ENCODE peak calls at places on chromosome 13, in nine cellular contexts. X is body of pancreas, M is K562, U is transverse colon, F is endothelial cell of umbilical vein, A is Peyer's patch, Y is NB4, Z is stomach, P is ovary. W is an unnamed sample.

GRCh38 chr13:49220856-49221614 is 897 bp downstream of the MLNR start:
- DNase-seq in F (no peak), X (no peak), M (no peak), Y (no peak), Z (no peak), U (no peak), P (no peak), A (no peak), W (no peak)

GRCh38 chr13:29384466-29384865 is 211.0 kb downstream of the SLC7A1 start:
- DNase-seq in F (no peak), U (no peak), M (no peak), Y (peak; percentile 12), A (no peak), Z (no peak), X (no peak), P (no peak), W (no peak)

GRCh38 chr13:102225892-102226291 is 176.0 kb downstream of the FGF14 start:
- DNase-seq in F (no peak), U (no peak), A (no peak), X (no peak), M (no peak), Y (no peak), Z (no peak), P (no peak), W (no peak)

GRCh38 chr13:51249767-51250741 is 27.9 kb downstream of the FAM124A start:
- DNase-seq in U (no peak), F (peak; percentile 10), P (no peak), X (peak; percentile 24), Y (peak; percentile 35), M (peak; percentile 32), Z (no peak), A (no peak), W (no peak)

GRCh38 chr13:71643466-71643865 is 223.5 kb downstream of the DACH1 start:
- DNase-seq in Z (no peak), F (no peak), Y (no peak), X (no peak), A (no peak), U (no peak), P (no peak), M (no peak), W (no peak)

GRCh38 chr13:36559388-36559787 is 114.4 kb upstream of the SERTM1 start:
- DNase-seq in P (no peak), A (no peak), Z (no peak), F (no peak), Y (no peak), M (no peak), U (no peak), X (no peak), W (no peak)

GRCh38 chr13:108102771-108103170 is 112.6 kb downstream of the LIG4 start:
- DNase-seq in M (no peak), Z (no peak), A (no peak), X (no peak), U (no peak), F (no peak), P (no peak), Y (no peak), W (no peak)

GRCh38 chr13:110963554-110963970 is 48.7 kb upstream of the ANKRD10 start:
- DNase-seq in M (no peak), A (no peak), U (no peak), X (no peak), Z (no peak), P (no peak), F (no peak), Y (no peak), W (no peak)

GRCh38 chr13:45496942-45497341 is 32.2 kb downstream of the COG3 start:
- DNase-seq in U (no peak), X (no peak), M (no peak), Z (no peak), F (no peak), A (no peak), P (no peak), Y (no peak), W (no peak)

GRCh38 chr13:96650301-96650886 is 343.9 kb downstream of the OXGR1 start:
- DNase-seq in P (no peak), F (peak; percentile 58), U (no peak), X (no peak), Y (no peak), A (no peak), M (no peak), Z (no peak), W (no peak)

GRCh38 chr13:73466561-73466960 is 407.8 kb downstream of the KLF5 start:
- DNase-seq in Z (no peak), M (no peak), F (no peak), U (no peak), P (no peak), X (no peak), Y (no peak), A (no peak), W (no peak)

GRCh38 chr13:110363009-110363408 is 55.9 kb downstream of the COL4A2 start:
- DNase-seq in Y (no peak), A (no peak), F (no peak), M (no peak), U (no peak), Z (no peak), X (no peak), P (no peak), W (no peak)

GRCh38 chr13:112506046-112506445 is 81.9 kb downstream of the TUBGCP3 start:
- DNase-seq in F (no peak), M (no peak), Z (no peak), Y (no peak), A (no peak), X (no peak), U (no peak), P (no peak), W (no peak)

GRCh38 chr13:96089749-96090239 is at the start of gene HS6ST3:
- DNase-seq in A (no peak), Z (peak; percentile 73), X (peak; percentile 80), Y (peak; percentile 4), M (no peak), P (no peak), U (no peak), F (peak; percentile 15), W (peak; percentile 84)

GRCh38 chr13:35617420-35617819 is 140.9 kb upstream of the MAB21L1 start:
- DNase-seq in Y (no peak), Z (no peak), X (no peak), P (no peak), F (no peak), A (no peak), U (no peak), M (no peak), W (no peak)

GRCh38 chr13:71912524-71912923 is 45.5 kb upstream of the DACH1 start:
- DNase-seq in M (no peak), Y (no peak), F (no peak), P (no peak), U (no peak), Z (no peak), X (no peak), A (no peak), W (no peak)

GRCh38 chr13:27905650-27906049 is 14.2 kb upstream of the PDX1 start:
- DNase-seq in Y (no peak), Z (no peak), U (no peak), A (no peak), M (no peak), P (no peak), X (no peak), F (no peak), W (no peak)

GRCh38 chr13:90594694-90595093 is 752.8 kb upstream of the MIR17HG start:
- DNase-seq in A (no peak), X (no peak), P (no peak), U (no peak), Z (no peak), Y (no peak), M (no peak), F (no peak), W (no peak)

GRCh38 chr13:99919132-99919531 is 52.4 kb downstream of the ZIC5 start:
- DNase-seq in A (no peak), F (no peak), M (no peak), U (no peak), Y (no peak), X (no peak), Z (no peak), P (no peak), W (no peak)
- TF ChIP-seq CTCF in A (no peak), F (no peak), M (no peak), U (no peak), Y (no peak), X (no peak), Z (no peak), P (no peak), W (no peak)

GRCh38 chr13:22130254-22130653 is 459.4 kb downstream of the FGF9 start:
- DNase-seq in Y (no peak), P (no peak), U (no peak), F (no peak), A (no peak), X (no peak), Z (no peak), M (no peak), W (no peak)

GRCh38 chr13:22138947-22139346 is 468.1 kb downstream of the FGF9 start:
- DNase-seq in A (no peak), U (no peak), X (no peak), Y (no peak), M (no peak), Z (no peak), F (no peak), P (no peak), W (no peak)

GRCh38 chr13:22137361-22138050 is 466.6 kb downstream of the FGF9 start:
- DNase-seq in U (no peak), P (no peak), F (no peak), A (no peak), M (no peak), Z (no peak), X (no peak), Y (no peak), W (no peak)

GRCh38 chr13:22134261-22134660 is 463.4 kb downstream of the FGF9 start:
- DNase-seq in X (no peak), Y (no peak), Z (no peak), U (no peak), F (no peak), A (no peak), P (no peak), M (no peak), W (no peak)

GRCh38 chr13:22135446-22135845 is 464.6 kb downstream of the FGF9 start:
- DNase-seq in M (no peak), A (no peak), P (no peak), Z (no peak), U (no peak), Y (no peak), F (no peak), X (no peak), W (no peak)
- TF ChIP-seq POLR2A in M (no peak), A (no peak), P (no peak), Z (no peak), U (no peak), Y (no peak), F (no peak), X (no peak), W (no peak)

DNA sequence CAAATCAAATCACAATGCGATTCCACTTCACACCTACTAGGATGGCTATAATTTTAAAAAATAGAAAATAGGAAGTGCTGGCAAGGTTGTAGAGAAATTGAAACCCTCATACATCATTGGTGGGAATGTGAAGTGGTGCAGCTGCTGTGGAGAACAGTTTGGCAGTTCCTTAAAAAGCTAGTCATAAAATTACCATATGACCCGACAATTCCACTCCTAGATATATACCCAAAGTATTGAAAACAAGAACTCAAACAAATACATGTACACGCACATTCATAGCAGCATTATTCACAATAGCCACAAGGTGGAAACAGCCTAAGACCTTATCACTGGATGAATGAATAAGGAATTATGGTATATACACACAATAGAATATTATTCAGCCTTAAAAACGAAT is 12.0 kb downstream of the HMGB1 start:
- DNase-seq in P (no peak), U (no peak), F (no peak), X (no peak), Z (no peak), M (no peak), A (no peak), Y (peak; percentile 61), W (no peak)
- TF ChIP-seq CTCF in P (no peak), U (no peak), F (no peak), X (peak; percentile 12), Z (no peak), M (peak; percentile 8), A (peak; percentile 24), Y (peak; percentile 30), W (no peak)

GRCh38 chr13:20142019-20142926 is 18.6 kb downstream of the GJA3 start:
- DNase-seq in M (no peak), Y (no peak), X (no peak), F (no peak), U (no peak), Z (no peak), A (no peak), P (no peak), W (no peak)
- TF ChIP-seq POLR2A in M (no peak), Y (no peak), X (no peak), F (no peak), U (no peak), Z (no peak), A (no peak), P (no peak), W (no peak)

W was measured in lower leg skin.